ENCODE peak calls at places on chromosomes 2 and 18, in eight cellular contexts. J is right lobe of liver, I is transverse colon, H is tibial nerve, K is prostate gland, X is H1, P is upper lobe of left lung, E is uterus. M is an unnamed sample. For H3K4me1, the result is how much of the 10 kb centered on the place peaks cover.

GRCh38 chr2:130756041-130756720 is 841 bp downstream of the AMER3 start:
- DNase-seq in J (no peak), I (no peak), H (no peak), K (no peak), X (peak), P (no peak), E (no peak), M (no peak)

GRCh38 chr2:128641421-128642095 is 322.9 kb upstream of the HS6ST1 start:
- DNase-seq in J (peak), I (no peak), H (no peak), K (no peak), X (peak), P (peak), E (no peak), M (no peak)

GRCh38 chr2:109450574-109451265 is 163.0 kb downstream of the SEPTIN10 start:
- DNase-seq in J (no peak), I (no peak), H (no peak), K (no peak), X (no peak), P (no peak), E (peak), M (no peak)

GRCh38 chr2:133863106-133863800 is 295.0 kb upstream of the NCKAP5 start:
- DNase-seq in J (no peak), I (no peak), H (no peak), K (no peak), X (peak), P (no peak), E (no peak), M (no peak)

GRCh38 chr18:21330122-21330701 is 88.2 kb downstream of the GREB1L start:
- DNase-seq in J (peak), I (no peak), H (no peak), K (no peak), X (no peak), P (no peak), E (no peak), M (no peak)

GRCh38 chr2:72920317-72921087 is 3.2 kb downstream of the EMX1 start:
- DNase-seq in J (no peak), I (no peak), H (no peak), K (no peak), X (peak), P (peak), E (no peak), M (no peak)

GRCh38 chr2:46979611-46980010 is 64.0 kb upstream of the MCFD2 start:
- DNase-seq in J (no peak), I (peak), H (no peak), K (no peak), X (no peak), P (peak), E (no peak), M (no peak)

GRCh38 chr2:240220371-240220770 is 79.9 kb upstream of the OTOS start:
- DNase-seq in J (no peak), I (no peak), H (no peak), K (no peak), X (no peak), P (no peak), E (no peak), M (peak)

GRCh38 chr2:239290618-239291504 is 110.0 kb downstream of the HDAC4 start:
- DNase-seq in J (no peak), I (peak), H (peak), K (no peak), X (no peak), P (no peak), E (peak), M (peak)

GRCh38 chr2:235511187-235511661 is 17.4 kb downstream of the AGAP1 start:
- DNase-seq in J (peak), I (peak), H (no peak), K (no peak), X (no peak), P (peak), E (no peak), M (no peak)

GRCh38 chr2:85302106-85302505 is 25.7 kb downstream of the TGOLN2 start:
- DNase-seq in J (no peak), I (no peak), H (no peak), K (no peak), X (no peak), P (no peak), E (no peak), M (no peak)

GRCh38 chr2:143928613-143929012 is 591.3 kb downstream of the ZEB2 start:
- DNase-seq in J (no peak), I (no peak), H (no peak), K (no peak), X (no peak), P (no peak), E (no peak), M (no peak)

GRCh38 chr2:6556755-6557154 is 309.0 kb downstream of the CMPK2 start:
- DNase-seq in J (no peak), I (no peak), H (no peak), K (no peak), X (no peak), P (peak), E (no peak), M (no peak)

GRCh38 chr18:11146238-11146946 is 3.0 kb downstream of the PIEZO2 start:
- DNase-seq in J (peak), I (no peak), H (no peak), K (no peak), X (peak), P (no peak), E (no peak), M (no peak)

GRCh38 chr18:70195014-70195614 is 10.4 kb downstream of the RTTN start:
- DNase-seq in J (no peak), I (no peak), H (no peak), K (no peak), X (no peak), P (no peak), E (no peak), M (no peak)
- TF ChIP-seq POLR2A in J (no peak), I (no peak), H (no peak), K (no peak), X (no peak), P (no peak), E (no peak), M (no peak)

GRCh38 chr2:43340066-43340465 is 113.7 kb upstream of the ZFP36L2 start:
- DNase-seq in J (no peak), I (no peak), H (no peak), K (no peak), X (no peak), P (no peak), E (no peak), M (no peak)
- H3K4me1 ChIP-seq in J (under half), I (under half), H (half or more), K (under half), X (under half), P (under half), E (under half), M (under half)

GRCh38 chr2:96819101-96819875 is 3.2 kb downstream of the CNNM3 start:
- DNase-seq in J (peak), I (peak), H (no peak), K (no peak), X (no peak), P (peak), E (no peak), M (no peak)
- TF ChIP-seq POLR2A in J (no peak), I (no peak), H (no peak), K (no peak), X (no peak), P (no peak), E (no peak), M (no peak)

GRCh38 chr2:176121377-176122111 is 975 bp upstream of the HOXD9 start:
- DNase-seq in J (no peak), I (no peak), H (no peak), K (no peak), X (peak), P (no peak), E (peak), M (no peak)
- H3K4me1 ChIP-seq in J (under half), I (under half), H (under half), K (under half), X (under half), P (under half), E (under half), M (under half)

GRCh38 chr18:46179306-46179705 is 75.1 kb downstream of the HAUS1 start:
- DNase-seq in J (no peak), I (no peak), H (no peak), K (no peak), X (no peak), P (no peak), E (no peak), M (no peak)

GRCh38 chr18:46174317-46175039 is 70.3 kb downstream of the HAUS1 start:
- DNase-seq in J (peak), I (peak), H (no peak), K (peak), X (peak), P (peak), E (peak), M (no peak)

GRCh38 chr18:46169464-46169941 is 65.3 kb downstream of the HAUS1 start:
- DNase-seq in J (no peak), I (no peak), H (no peak), K (no peak), X (no peak), P (no peak), E (no peak), M (no peak)

GRCh38 chr18:46171331-46171730 is 67.1 kb downstream of the HAUS1 start:
- DNase-seq in J (no peak), I (no peak), H (no peak), K (no peak), X (no peak), P (no peak), E (no peak), M (no peak)

GRCh38 chr18:46173393-46174316 is 69.5 kb downstream of the HAUS1 start:
- DNase-seq in J (peak), I (peak), H (peak), K (peak), X (peak), P (peak), E (peak), M (peak)
- TF ChIP-seq POLR2A in J (peak), I (peak), H (peak), K (no peak), X (peak), P (peak), E (no peak), M (no peak)